ENCODE peak calls at places on chromosomes 1 and 21, in nine cellular contexts. W is MM.1S, R is upper lobe of left lung, I is mammary epithelial cell, J is H7, Z is stomach, N is psoas muscle, T is SJSA1, L is colonic mucosa. Y is an unnamed sample.

GRCh38 chr1:188782220-188782841 is 1695.3 kb downstream of the BRINP3 start:
- DNase-seq in W (peak; percentile 70), R (no peak), I (peak; percentile 46), J (peak; percentile 34), Z (no peak), N (no peak), T (no peak), L (no peak), Y (no peak)

GRCh38 chr1:109776206-109776835 is 12.6 kb upstream of the EPS8L3 start:
- DNase-seq in W (no peak), R (no peak), I (no peak), J (no peak), Z (no peak), N (no peak), T (no peak), L (no peak), Y (no peak)

GRCh38 chr1:189432761-189433160 is 1044.9 kb downstream of the BRINP3 start:
- DNase-seq in W (no peak), R (no peak), I (no peak), J (no peak), Z (no peak), N (no peak), T (no peak), L (no peak), Y (no peak)

GRCh38 chr1:80375662-80376061 is 1369.1 kb upstream of the ADGRL4 start:
- DNase-seq in W (no peak), R (no peak), I (peak; percentile 84), J (no peak), Z (no peak), N (no peak), T (no peak), L (no peak), Y (no peak)

GRCh38 chr1:202216691-202217090 is 23.1 kb downstream of the LGR6 start:
- DNase-seq in W (no peak), R (no peak), I (no peak), J (no peak), Z (no peak), N (no peak), T (no peak), L (no peak), Y (no peak)

GRCh38 chr1:168361252-168361651 is 80.6 kb downstream of the TBX19 start:
- DNase-seq in W (no peak), R (no peak), I (no peak), J (no peak), Z (no peak), N (no peak), T (no peak), L (no peak), Y (no peak)

GRCh38 chr1:214727274-214727673 is 124.3 kb downstream of the CENPF start:
- DNase-seq in W (no peak), R (no peak), I (no peak), J (no peak), Z (no peak), N (no peak), T (no peak), L (no peak), Y (no peak)

GRCh38 chr1:234978397-234979291 is 150.0 kb downstream of the TOMM20 start:
- DNase-seq in W (peak; percentile 80), R (no peak), I (peak; percentile 52), J (no peak), Z (peak; percentile 45), N (peak; percentile 54), T (no peak), L (peak; percentile 87), Y (peak; percentile 72)

GRCh38 chr1:192489046-192489445 is 86.5 kb upstream of the RGS1 start:
- DNase-seq in W (no peak), R (no peak), I (no peak), J (no peak), Z (no peak), N (no peak), T (no peak), L (no peak), Y (no peak)

GRCh38 chr1:231240531-231240882 is 505 bp upstream of the GNPAT start:
- DNase-seq in W (no peak), R (no peak), I (peak; percentile 8), J (peak; percentile 39), Z (no peak), N (no peak), T (no peak), L (no peak), Y (no peak)

GRCh38 chr21:42532466-42533181 is 19.0 kb downstream of the SLC37A1 start:
- DNase-seq in W (no peak), R (no peak), I (no peak), J (no peak), Z (peak; percentile 78), N (peak; percentile 88), T (peak; percentile 26), L (peak; percentile 52), Y (no peak)

GRCh38 chr1:61100578-61100977 is 18.2 kb downstream of the NFIA start:
- DNase-seq in W (no peak), R (no peak), I (no peak), J (no peak), Z (no peak), N (no peak), T (no peak), L (no peak), Y (no peak)

GRCh38 chr1:15577691-15578090 is 7.2 kb downstream of the AGMAT start:
- DNase-seq in W (no peak), R (no peak), I (no peak), J (no peak), Z (no peak), N (no peak), T (no peak), L (no peak), Y (no peak)

GRCh38 chr1:147565189-147565980 is 24.1 kb downstream of the BCL9 start:
- DNase-seq in W (no peak), R (no peak), I (no peak), J (no peak), Z (no peak), N (no peak), T (no peak), L (no peak), Y (no peak)

DNA sequence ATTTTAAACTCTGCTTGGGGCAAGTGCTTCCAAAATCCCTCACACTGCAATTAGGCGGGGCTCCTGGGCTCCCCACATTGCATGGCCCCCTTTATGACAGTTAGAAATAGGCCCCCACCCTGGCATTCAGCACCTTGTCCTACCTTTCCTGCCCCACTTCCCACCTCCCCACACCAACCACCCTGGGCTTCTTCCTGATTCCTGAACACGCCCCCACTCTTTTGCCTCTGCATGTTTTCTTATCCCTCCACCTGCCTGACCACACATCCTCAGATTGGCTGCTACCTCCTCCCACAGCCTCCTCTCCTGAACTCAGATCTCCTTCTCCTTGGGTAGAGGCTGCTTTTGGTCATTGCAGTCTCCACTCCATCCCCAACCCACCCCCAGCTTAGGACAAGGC is 1.5 kb downstream of the MOB3C start:
- DNase-seq in W (no peak), R (no peak), I (no peak), J (no peak), Z (no peak), N (no peak), T (no peak), L (no peak), Y (no peak)
- H3K4me3 ChIP-seq in W (no peak overlapping the region), R (peak overlapping the region; percentile 85), I (no peak overlapping the region), J (no peak overlapping the region), Z (peak overlapping the region; percentile 78), N (peak overlapping the region; percentile 87), T (no peak overlapping the region), L (peak overlapping the region; percentile 63), Y (no peak overlapping the region)

GRCh38 chr1:53408013-53408754 is 51.0 kb upstream of the DMRTB1 start:
- DNase-seq in W (no peak), R (no peak), I (no peak), J (no peak), Z (no peak), N (no peak), T (no peak), L (no peak), Y (no peak)

GRCh38 chr1:53408755-53409129 is 50.5 kb upstream of the DMRTB1 start:
- DNase-seq in W (no peak), R (no peak), I (no peak), J (no peak), Z (no peak), N (no peak), T (no peak), L (no peak), Y (no peak)

GRCh38 chr1:53410100-53410541 is 49.1 kb upstream of the DMRTB1 start:
- DNase-seq in W (no peak), R (no peak), I (no peak), J (peak; percentile 54), Z (no peak), N (no peak), T (peak; percentile 80), L (no peak), Y (no peak)

GRCh38 chr1:53409695-53410094 is 49.5 kb upstream of the DMRTB1 start:
- DNase-seq in W (no peak), R (no peak), I (no peak), J (no peak), Z (no peak), N (no peak), T (no peak), L (no peak), Y (no peak)

GRCh38 chr1:53409233-53409632 is 50.0 kb upstream of the DMRTB1 start:
- DNase-seq in W (no peak), R (no peak), I (no peak), J (peak; percentile 21), Z (no peak), N (no peak), T (no peak), L (no peak), Y (no peak)
- H3K27me3 ChIP-seq in W (no peaks in the 10 kb centered on the region), R (no peaks in the 10 kb centered on the region), I (no peaks in the 10 kb centered on the region), J (no peaks in the 10 kb centered on the region), Z (no peaks in the 10 kb centered on the region), N (peaks cover 13% of the 10 kb centered on the region), T (peaks cover 7% of the 10 kb centered on the region), L (no peaks in the 10 kb centered on the region), Y (no peaks in the 10 kb centered on the region)

GRCh38 chr1:50424045-50424939 is 1.0 kb upstream of the DMRTA2 start:
- DNase-seq in W (no peak), R (no peak), I (no peak), J (peak; percentile 70), Z (no peak), N (no peak), T (no peak), L (no peak), Y (no peak)
- H3K4me3 ChIP-seq in W (no peak overlapping the region), R (peak overlapping the region; percentile 49), I (no peak overlapping the region), J (no peak overlapping the region), Z (peak overlapping the region; percentile 44), N (peak overlapping the region; percentile 55), T (peak overlapping the region; percentile 57), L (peak overlapping the region; percentile 34), Y (peak overlapping the region; percentile 42)

GRCh38 chr1:166133276-166133841 is 33.4 kb downstream of the FAM78B start:
- DNase-seq in W (peak; percentile 55), R (no peak), I (peak; percentile 5), J (no peak), Z (no peak), N (no peak), T (no peak), L (peak; percentile 24), Y (no peak)
- H3K27me3 ChIP-seq in W (no peaks in the 10 kb centered on the region), R (no peaks in the 10 kb centered on the region), I (no peaks in the 10 kb centered on the region), J (no peaks in the 10 kb centered on the region), Z (no peaks in the 10 kb centered on the region), N (no peaks in the 10 kb centered on the region), T (no peaks in the 10 kb centered on the region), L (no peaks in the 10 kb centered on the region), Y (no peaks in the 10 kb centered on the region)

Y was measured in CD4-positive, alpha-beta memory T cell.